ENCODE peak calls at places on chromosomes 6 and 20, in ten cellular contexts. X, Y, K, H, D, O, I, B, L and E are unnamed samples.

GRCh38 chr6:34056301-34056700 is 89.6 kb downstream of the GRM4 start:
- DNase-seq in X (no peak), Y (peak; percentile 94), K (peak; percentile 27), H (peak; percentile 54), D (no peak), O (peak; percentile 85), I (peak; percentile 45), B (no peak), L (no peak), E (peak; percentile 47)

GRCh38 chr20:50731930-50732690 is 730 bp downstream of the PARD6B start:
- DNase-seq in X (no peak), Y (peak; percentile 45), K (peak; percentile 41), H (no peak), D (no peak), O (peak; percentile 82), I (peak; percentile 56), B (peak; percentile 6), L (no peak), E (no peak)

GRCh38 chr6:87473419-87473903 is 687 bp downstream of the SLC35A1 start:
- DNase-seq in X (peak; percentile 63), Y (no peak), K (peak; percentile 9), H (no peak), D (no peak), O (no peak), I (peak; percentile 63), B (peak; percentile 61), L (peak; percentile 6), E (peak; percentile 30)

GRCh38 chr6:25053875-25054371 is 118.2 kb upstream of the RIPOR2 start:
- DNase-seq in X (no peak), Y (no peak), K (no peak), H (peak; percentile 48), D (no peak), O (peak; percentile 17), I (no peak), B (no peak), L (peak; percentile 74), E (peak; percentile 46)

GRCh38 chr6:139490482-139490881 is 116.0 kb upstream of the CITED2 start:
- DNase-seq in X (no peak), Y (no peak), K (peak; percentile 7), H (no peak), D (peak; percentile 4), O (no peak), I (no peak), B (peak; percentile 11), L (no peak), E (no peak)

GRCh38 chr6:1535295-1535694 is 74.4 kb upstream of the FOXC1 start:
- DNase-seq in X (no peak), Y (no peak), K (no peak), H (no peak), D (no peak), O (peak; percentile 38), I (peak; percentile 69), B (peak; percentile 13), L (no peak), E (no peak)

GRCh38 chr20:21517566-21518277 is 3.9 kb upstream of the NKX2-2 start:
- DNase-seq in X (no peak), Y (no peak), K (no peak), H (peak; percentile 18), D (no peak), O (peak; percentile 53), I (no peak), B (no peak), L (no peak), E (peak; percentile 32)

GRCh38 chr20:25461766-25462165 is 54.3 kb downstream of the GINS1 start:
- DNase-seq in X (no peak), Y (no peak), K (no peak), H (no peak), D (no peak), O (no peak), I (no peak), B (no peak), L (no peak), E (no peak)

GRCh38 chr6:144265390-144265789 is 19.7 kb upstream of the UTRN start:
- DNase-seq in X (no peak), Y (no peak), K (peak; percentile 66), H (peak; percentile 70), D (no peak), O (peak; percentile 98), I (peak; percentile 67), B (no peak), L (no peak), E (peak; percentile 62)

GRCh38 chr6:1604347-1604990 is 5.2 kb upstream of the FOXC1 start:
- DNase-seq in X (peak; percentile 72), Y (peak; percentile 91), K (peak; percentile 52), H (peak; percentile 86), D (peak; percentile 51), O (peak; percentile 77), I (peak; percentile 64), B (peak; percentile 74), L (no peak), E (peak; percentile 91)

GRCh38 chr6:44696099-44696498 is 308.6 kb downstream of the CDC5L start:
- DNase-seq in X (no peak), Y (no peak), K (no peak), H (no peak), D (no peak), O (no peak), I (no peak), B (no peak), L (peak; percentile 21), E (no peak)

GRCh38 chr6:118894425-118895240 is 681 bp downstream of the ASF1A start:
- DNase-seq in X (peak; percentile 51), Y (peak; percentile 69), K (peak; percentile 45), H (peak; percentile 74), D (peak; percentile 54), O (peak; percentile 65), I (peak; percentile 35), B (peak; percentile 62), L (peak; percentile 63), E (peak; percentile 81)

GRCh38 chr6:43916924-43917877 is 147.2 kb downstream of the VEGFA start:
- DNase-seq in X (no peak), Y (no peak), K (no peak), H (no peak), D (no peak), O (no peak), I (no peak), B (no peak), L (peak; percentile 64), E (no peak)

GRCh38 chr20:7976015-7976414 is 35.8 kb upstream of the HAO1 start:
- DNase-seq in X (no peak), Y (no peak), K (no peak), H (no peak), D (no peak), O (no peak), I (no peak), B (no peak), L (no peak), E (no peak)

GRCh38 chr6:68575765-68576439 is 59.2 kb upstream of the ADGRB3 start:
- DNase-seq in X (peak; percentile 67), Y (peak; percentile 61), K (peak; percentile 2), H (no peak), D (no peak), O (peak; percentile 65), I (no peak), B (no peak), L (no peak), E (no peak)

GRCh38 chr20:19260412-19261090 is 48.1 kb downstream of the SLC24A3 start:
- DNase-seq in X (no peak), Y (no peak), K (no peak), H (peak; percentile 26), D (no peak), O (no peak), I (peak; percentile 10), B (no peak), L (no peak), E (no peak)

GRCh38 chr6:21342496-21342895 is 251.1 kb upstream of the SOX4 start:
- DNase-seq in X (no peak), Y (no peak), K (no peak), H (no peak), D (no peak), O (no peak), I (no peak), B (no peak), L (no peak), E (no peak)